ENCODE peak calls at places on chromosomes 3 and 15, in ten cellular contexts. One of them, this sample, is unnamed.

GRCh38 chr3:125165189-125165947 is 47.2 kb downstream of the SLC12A8 start:
- DNase-seq in GM04504: no peak
- DNase-seq in AG09309: no peak
- DNase-seq in stimulated activated CD8-positive, alpha-beta memory T cell treated with anti-CD3 and anti-CD28 coated beads, Interleukin-15, amount 100 ng/mL, for 1 hour: no peak
- DNase-seq in WERI-Rb-1: peak
- DNase-seq in activated naive CD4-positive, alpha-beta T cell treated with anti-CD3 and anti-CD28 coated beads, Interleukin-2, amount 10 ng/mL, durations not matched to agents 7 days and 5 days: no peak
- DNase-seq in stomach: no peak
- DNase-seq in amniotic stem cell: no peak
- DNase-seq in upper lobe of left lung: no peak
- DNase-seq in NCI-H524 treated with DMSO at 0.1 percent for 48 hours: no peak
- DNase-seq in this sample: no peak

GRCh38 chr15:60479711-60480110 is 769 bp upstream of the ICE2 start:
- DNase-seq in GM04504: no peak
- DNase-seq in AG09309: no peak
- DNase-seq in activated naive CD4-positive, alpha-beta T cell treated with anti-CD3 and anti-CD28 coated beads, Interleukin-2, amount 10 ng/mL, durations not matched to agents 7 days and 5 days: peak
- DNase-seq in stomach: no peak
- DNase-seq in upper lobe of left lung: no peak
- DNase-seq in stimulated activated CD8-positive, alpha-beta memory T cell treated with anti-CD3 and anti-CD28 coated beads, Interleukin-15, amount 100 ng/mL, for 1 hour: no peak
- DNase-seq in amniotic stem cell: no peak
- DNase-seq in WERI-Rb-1: no peak
- DNase-seq in NCI-H524 treated with DMSO at 0.1 percent for 48 hours: no peak
- DNase-seq in this sample: no peak

GRCh38 chr15:65883571-65883970 is 14.3 kb downstream of the RAB11A start:
- DNase-seq in stimulated activated CD8-positive, alpha-beta memory T cell treated with anti-CD3 and anti-CD28 coated beads, Interleukin-15, amount 100 ng/mL, for 1 hour: no peak
- DNase-seq in AG09309: no peak
- DNase-seq in NCI-H524 treated with DMSO at 0.1 percent for 48 hours: no peak
- DNase-seq in WERI-Rb-1: no peak
- DNase-seq in amniotic stem cell: no peak
- DNase-seq in stomach: no peak
- DNase-seq in activated naive CD4-positive, alpha-beta T cell treated with anti-CD3 and anti-CD28 coated beads, Interleukin-2, amount 10 ng/mL, durations not matched to agents 7 days and 5 days: no peak
- DNase-seq in GM04504: no peak
- DNase-seq in upper lobe of left lung: no peak
- DNase-seq in this sample: no peak

GRCh38 chr3:47586746-47587145 is 8.1 kb upstream of the CSPG5 start:
- DNase-seq in NCI-H524 treated with DMSO at 0.1 percent for 48 hours: no peak
- DNase-seq in AG09309: no peak
- DNase-seq in WERI-Rb-1: no peak
- DNase-seq in activated naive CD4-positive, alpha-beta T cell treated with anti-CD3 and anti-CD28 coated beads, Interleukin-2, amount 10 ng/mL, durations not matched to agents 7 days and 5 days: no peak
- DNase-seq in stimulated activated CD8-positive, alpha-beta memory T cell treated with anti-CD3 and anti-CD28 coated beads, Interleukin-15, amount 100 ng/mL, for 1 hour: no peak
- DNase-seq in stomach: no peak
- DNase-seq in upper lobe of left lung: no peak
- DNase-seq in GM04504: no peak
- DNase-seq in amniotic stem cell: no peak
- DNase-seq in this sample: no peak

GRCh38 chr15:74863239-74864056 is 9.7 kb downstream of the SCAMP2 start:
- DNase-seq in stomach: no peak
- DNase-seq in AG09309: no peak
- DNase-seq in upper lobe of left lung: no peak
- DNase-seq in GM04504: no peak
- DNase-seq in NCI-H524 treated with DMSO at 0.1 percent for 48 hours: no peak
- DNase-seq in WERI-Rb-1: no peak
- DNase-seq in stimulated activated CD8-positive, alpha-beta memory T cell treated with anti-CD3 and anti-CD28 coated beads, Interleukin-15, amount 100 ng/mL, for 1 hour: no peak
- DNase-seq in activated naive CD4-positive, alpha-beta T cell treated with anti-CD3 and anti-CD28 coated beads, Interleukin-2, amount 10 ng/mL, durations not matched to agents 7 days and 5 days: no peak
- DNase-seq in amniotic stem cell: no peak
- DNase-seq in this sample: no peak

GRCh38 chr3:16026753-16027152 is 147.7 kb upstream of the GALNT15 start:
- DNase-seq in AG09309: no peak
- DNase-seq in activated naive CD4-positive, alpha-beta T cell treated with anti-CD3 and anti-CD28 coated beads, Interleukin-2, amount 10 ng/mL, durations not matched to agents 7 days and 5 days: no peak
- DNase-seq in GM04504: no peak
- DNase-seq in stimulated activated CD8-positive, alpha-beta memory T cell treated with anti-CD3 and anti-CD28 coated beads, Interleukin-15, amount 100 ng/mL, for 1 hour: no peak
- DNase-seq in stomach: no peak
- DNase-seq in WERI-Rb-1: no peak
- DNase-seq in NCI-H524 treated with DMSO at 0.1 percent for 48 hours: no peak
- DNase-seq in upper lobe of left lung: no peak
- DNase-seq in amniotic stem cell: no peak
- DNase-seq in this sample: no peak

GRCh38 chr15:50546566-50546965 is at the start of gene USP50:
- DNase-seq in AG09309: no peak
- DNase-seq in stimulated activated CD8-positive, alpha-beta memory T cell treated with anti-CD3 and anti-CD28 coated beads, Interleukin-15, amount 100 ng/mL, for 1 hour: no peak
- DNase-seq in NCI-H524 treated with DMSO at 0.1 percent for 48 hours: no peak
- DNase-seq in amniotic stem cell: no peak
- DNase-seq in stomach: no peak
- DNase-seq in WERI-Rb-1: no peak
- DNase-seq in upper lobe of left lung: no peak
- DNase-seq in activated naive CD4-positive, alpha-beta T cell treated with anti-CD3 and anti-CD28 coated beads, Interleukin-2, amount 10 ng/mL, durations not matched to agents 7 days and 5 days: no peak
- DNase-seq in GM04504: no peak
- DNase-seq in this sample: no peak

GRCh38 chr3:88114878-88115549 is 34.7 kb upstream of the C3orf38 start:
- DNase-seq in NCI-H524 treated with DMSO at 0.1 percent for 48 hours: no peak
- DNase-seq in upper lobe of left lung: no peak
- DNase-seq in amniotic stem cell: no peak
- DNase-seq in stomach: no peak
- DNase-seq in activated naive CD4-positive, alpha-beta T cell treated with anti-CD3 and anti-CD28 coated beads, Interleukin-2, amount 10 ng/mL, durations not matched to agents 7 days and 5 days: no peak
- DNase-seq in GM04504: no peak
- DNase-seq in WERI-Rb-1: no peak
- DNase-seq in stimulated activated CD8-positive, alpha-beta memory T cell treated with anti-CD3 and anti-CD28 coated beads, Interleukin-15, amount 100 ng/mL, for 1 hour: no peak
- DNase-seq in AG09309: no peak
- DNase-seq in this sample: no peak

GRCh38 chr3:159378391-159378790 is 576.5 kb downstream of the MFSD1 start:
- DNase-seq in AG09309: no peak
- DNase-seq in activated naive CD4-positive, alpha-beta T cell treated with anti-CD3 and anti-CD28 coated beads, Interleukin-2, amount 10 ng/mL, durations not matched to agents 7 days and 5 days: no peak
- DNase-seq in upper lobe of left lung: no peak
- DNase-seq in stomach: no peak
- DNase-seq in amniotic stem cell: no peak
- DNase-seq in stimulated activated CD8-positive, alpha-beta memory T cell treated with anti-CD3 and anti-CD28 coated beads, Interleukin-15, amount 100 ng/mL, for 1 hour: no peak
- DNase-seq in NCI-H524 treated with DMSO at 0.1 percent for 48 hours: peak
- DNase-seq in GM04504: no peak
- DNase-seq in WERI-Rb-1: no peak
- DNase-seq in this sample: no peak

GRCh38 chr3:83946045-83946444 is 1012.7 kb upstream of the CADM2 start:
- DNase-seq in activated naive CD4-positive, alpha-beta T cell treated with anti-CD3 and anti-CD28 coated beads, Interleukin-2, amount 10 ng/mL, durations not matched to agents 7 days and 5 days: no peak
- DNase-seq in upper lobe of left lung: no peak
- DNase-seq in amniotic stem cell: no peak
- DNase-seq in stimulated activated CD8-positive, alpha-beta memory T cell treated with anti-CD3 and anti-CD28 coated beads, Interleukin-15, amount 100 ng/mL, for 1 hour: no peak
- DNase-seq in GM04504: no peak
- DNase-seq in AG09309: no peak
- DNase-seq in NCI-H524 treated with DMSO at 0.1 percent for 48 hours: no peak
- DNase-seq in stomach: no peak
- DNase-seq in WERI-Rb-1: no peak
- DNase-seq in this sample: no peak

GRCh38 chr3:115766587-115767492 is 143.5 kb downstream of the GAP43 start:
- DNase-seq in AG09309: no peak
- DNase-seq in stimulated activated CD8-positive, alpha-beta memory T cell treated with anti-CD3 and anti-CD28 coated beads, Interleukin-15, amount 100 ng/mL, for 1 hour: no peak
- DNase-seq in activated naive CD4-positive, alpha-beta T cell treated with anti-CD3 and anti-CD28 coated beads, Interleukin-2, amount 10 ng/mL, durations not matched to agents 7 days and 5 days: no peak
- DNase-seq in NCI-H524 treated with DMSO at 0.1 percent for 48 hours: no peak
- DNase-seq in upper lobe of left lung: no peak
- DNase-seq in GM04504: no peak
- DNase-seq in WERI-Rb-1: no peak
- DNase-seq in stomach: no peak
- DNase-seq in amniotic stem cell: no peak
- DNase-seq in this sample: no peak

GRCh38 chr3:127083778-127084355 is 101.0 kb downstream of the PLXNA1 start:
- DNase-seq in amniotic stem cell: no peak
- DNase-seq in GM04504: no peak
- DNase-seq in activated naive CD4-positive, alpha-beta T cell treated with anti-CD3 and anti-CD28 coated beads, Interleukin-2, amount 10 ng/mL, durations not matched to agents 7 days and 5 days: no peak
- DNase-seq in stomach: no peak
- DNase-seq in WERI-Rb-1: no peak
- DNase-seq in upper lobe of left lung: no peak
- DNase-seq in AG09309: no peak
- DNase-seq in NCI-H524 treated with DMSO at 0.1 percent for 48 hours: no peak
- DNase-seq in stimulated activated CD8-positive, alpha-beta memory T cell treated with anti-CD3 and anti-CD28 coated beads, Interleukin-15, amount 100 ng/mL, for 1 hour: no peak
- DNase-seq in this sample: no peak

GRCh38 chr3:99503350-99503749 is 135.0 kb upstream of the COL8A1 start:
- DNase-seq in GM04504: no peak
- DNase-seq in stimulated activated CD8-positive, alpha-beta memory T cell treated with anti-CD3 and anti-CD28 coated beads, Interleukin-15, amount 100 ng/mL, for 1 hour: no peak
- DNase-seq in AG09309: no peak
- DNase-seq in upper lobe of left lung: no peak
- DNase-seq in WERI-Rb-1: no peak
- DNase-seq in amniotic stem cell: no peak
- DNase-seq in NCI-H524 treated with DMSO at 0.1 percent for 48 hours: no peak
- DNase-seq in stomach: no peak
- DNase-seq in activated naive CD4-positive, alpha-beta T cell treated with anti-CD3 and anti-CD28 coated beads, Interleukin-2, amount 10 ng/mL, durations not matched to agents 7 days and 5 days: no peak
- DNase-seq in this sample: no peak

GRCh38 chr3:31106204-31106603 is 211.7 kb upstream of the GADL1 start:
- DNase-seq in stomach: no peak
- DNase-seq in upper lobe of left lung: no peak
- DNase-seq in amniotic stem cell: no peak
- DNase-seq in WERI-Rb-1: no peak
- DNase-seq in AG09309: peak
- DNase-seq in GM04504: peak
- DNase-seq in stimulated activated CD8-positive, alpha-beta memory T cell treated with anti-CD3 and anti-CD28 coated beads, Interleukin-15, amount 100 ng/mL, for 1 hour: no peak
- DNase-seq in activated naive CD4-positive, alpha-beta T cell treated with anti-CD3 and anti-CD28 coated beads, Interleukin-2, amount 10 ng/mL, durations not matched to agents 7 days and 5 days: no peak
- DNase-seq in NCI-H524 treated with DMSO at 0.1 percent for 48 hours: no peak
- DNase-seq in this sample: no peak

GRCh38 chr15:44490628-44491027 is 46.3 kb upstream of the EIF3J start:
- DNase-seq in AG09309: no peak
- DNase-seq in upper lobe of left lung: no peak
- DNase-seq in GM04504: no peak
- DNase-seq in WERI-Rb-1: no peak
- DNase-seq in stimulated activated CD8-positive, alpha-beta memory T cell treated with anti-CD3 and anti-CD28 coated beads, Interleukin-15, amount 100 ng/mL, for 1 hour: no peak
- DNase-seq in NCI-H524 treated with DMSO at 0.1 percent for 48 hours: no peak
- DNase-seq in activated naive CD4-positive, alpha-beta T cell treated with anti-CD3 and anti-CD28 coated beads, Interleukin-2, amount 10 ng/mL, durations not matched to agents 7 days and 5 days: no peak
- DNase-seq in stomach: no peak
- DNase-seq in amniotic stem cell: no peak
- DNase-seq in this sample: no peak

GRCh38 chr3:157204431-157204830 is 44.5 kb upstream of the CCNL1 start:
- DNase-seq in GM04504: peak
- DNase-seq in amniotic stem cell: peak
- DNase-seq in stimulated activated CD8-positive, alpha-beta memory T cell treated with anti-CD3 and anti-CD28 coated beads, Interleukin-15, amount 100 ng/mL, for 1 hour: no peak
- DNase-seq in NCI-H524 treated with DMSO at 0.1 percent for 48 hours: peak
- DNase-seq in WERI-Rb-1: no peak
- DNase-seq in AG09309: peak
- DNase-seq in activated naive CD4-positive, alpha-beta T cell treated with anti-CD3 and anti-CD28 coated beads, Interleukin-2, amount 10 ng/mL, durations not matched to agents 7 days and 5 days: no peak
- DNase-seq in upper lobe of left lung: no peak
- DNase-seq in stomach: no peak
- DNase-seq in this sample: no peak

GRCh38 chr3:185693985-185694675 is 108.0 kb downstream of the SENP2 start:
- DNase-seq in GM04504: peak
- DNase-seq in amniotic stem cell: no peak
- DNase-seq in stomach: no peak
- DNase-seq in activated naive CD4-positive, alpha-beta T cell treated with anti-CD3 and anti-CD28 coated beads, Interleukin-2, amount 10 ng/mL, durations not matched to agents 7 days and 5 days: no peak
- DNase-seq in stimulated activated CD8-positive, alpha-beta memory T cell treated with anti-CD3 and anti-CD28 coated beads, Interleukin-15, amount 100 ng/mL, for 1 hour: no peak
- DNase-seq in WERI-Rb-1: no peak
- DNase-seq in NCI-H524 treated with DMSO at 0.1 percent for 48 hours: no peak
- DNase-seq in AG09309: peak
- DNase-seq in upper lobe of left lung: no peak
- DNase-seq in this sample: no peak

GRCh38 chr3:197029511-197030167 is at the start of gene MELTF:
- DNase-seq in amniotic stem cell: no peak
- DNase-seq in NCI-H524 treated with DMSO at 0.1 percent for 48 hours: no peak
- DNase-seq in stimulated activated CD8-positive, alpha-beta memory T cell treated with anti-CD3 and anti-CD28 coated beads, Interleukin-15, amount 100 ng/mL, for 1 hour: peak
- DNase-seq in upper lobe of left lung: peak
- DNase-seq in WERI-Rb-1: peak
- DNase-seq in AG09309: no peak
- DNase-seq in GM04504: peak
- DNase-seq in activated naive CD4-positive, alpha-beta T cell treated with anti-CD3 and anti-CD28 coated beads, Interleukin-2, amount 10 ng/mL, durations not matched to agents 7 days and 5 days: peak
- DNase-seq in stomach: peak
- DNase-seq in this sample: peak

GRCh38 chr15:78018968-78019644 is 58.4 kb downstream of the TBC1D2B start:
- DNase-seq in GM04504: no peak
- DNase-seq in NCI-H524 treated with DMSO at 0.1 percent for 48 hours: no peak
- DNase-seq in AG09309: no peak
- DNase-seq in upper lobe of left lung: no peak
- DNase-seq in WERI-Rb-1: no peak
- DNase-seq in activated naive CD4-positive, alpha-beta T cell treated with anti-CD3 and anti-CD28 coated beads, Interleukin-2, amount 10 ng/mL, durations not matched to agents 7 days and 5 days: peak
- DNase-seq in stomach: no peak
- DNase-seq in amniotic stem cell: no peak
- DNase-seq in stimulated activated CD8-positive, alpha-beta memory T cell treated with anti-CD3 and anti-CD28 coated beads, Interleukin-15, amount 100 ng/mL, for 1 hour: no peak
- DNase-seq in this sample: no peak

GRCh38 chr3:124419303-124419702 is 310.9 kb upstream of the UMPS start:
- DNase-seq in WERI-Rb-1: no peak
- DNase-seq in amniotic stem cell: no peak
- DNase-seq in activated naive CD4-positive, alpha-beta T cell treated with anti-CD3 and anti-CD28 coated beads, Interleukin-2, amount 10 ng/mL, durations not matched to agents 7 days and 5 days: no peak
- DNase-seq in upper lobe of left lung: no peak
- DNase-seq in AG09309: no peak
- DNase-seq in stimulated activated CD8-positive, alpha-beta memory T cell treated with anti-CD3 and anti-CD28 coated beads, Interleukin-15, amount 100 ng/mL, for 1 hour: no peak
- DNase-seq in stomach: no peak
- DNase-seq in NCI-H524 treated with DMSO at 0.1 percent for 48 hours: no peak
- DNase-seq in GM04504: no peak
- DNase-seq in this sample: no peak

GRCh38 chr15:90232941-90233700 is 620 bp downstream of the CIB1 start:
- DNase-seq in NCI-H524 treated with DMSO at 0.1 percent for 48 hours: no peak
- DNase-seq in GM04504: peak
- DNase-seq in upper lobe of left lung: peak
- DNase-seq in WERI-Rb-1: peak
- DNase-seq in stomach: peak
- DNase-seq in stimulated activated CD8-positive, alpha-beta memory T cell treated with anti-CD3 and anti-CD28 coated beads, Interleukin-15, amount 100 ng/mL, for 1 hour: peak
- DNase-seq in AG09309: no peak
- DNase-seq in activated naive CD4-positive, alpha-beta T cell treated with anti-CD3 and anti-CD28 coated beads, Interleukin-2, amount 10 ng/mL, durations not matched to agents 7 days and 5 days: peak
- DNase-seq in amniotic stem cell: peak
- DNase-seq in this sample: no peak

GRCh38 chr15:64897345-64897985 is 14.2 kb upstream of the ANKDD1A start:
- DNase-seq in upper lobe of left lung: peak
- DNase-seq in AG09309: no peak
- DNase-seq in activated naive CD4-positive, alpha-beta T cell treated with anti-CD3 and anti-CD28 coated beads, Interleukin-2, amount 10 ng/mL, durations not matched to agents 7 days and 5 days: no peak
- DNase-seq in GM04504: peak
- DNase-seq in stomach: peak
- DNase-seq in WERI-Rb-1: peak
- DNase-seq in stimulated activated CD8-positive, alpha-beta memory T cell treated with anti-CD3 and anti-CD28 coated beads, Interleukin-15, amount 100 ng/mL, for 1 hour: no peak
- DNase-seq in amniotic stem cell: peak
- DNase-seq in NCI-H524 treated with DMSO at 0.1 percent for 48 hours: no peak
- DNase-seq in this sample: no peak

GRCh38 chr3:2097641-2098191 is 950 bp upstream of the CNTN4 start:
- DNase-seq in amniotic stem cell: no peak
- DNase-seq in stimulated activated CD8-positive, alpha-beta memory T cell treated with anti-CD3 and anti-CD28 coated beads, Interleukin-15, amount 100 ng/mL, for 1 hour: no peak
- DNase-seq in upper lobe of left lung: no peak
- DNase-seq in stomach: no peak
- DNase-seq in NCI-H524 treated with DMSO at 0.1 percent for 48 hours: no peak
- DNase-seq in activated naive CD4-positive, alpha-beta T cell treated with anti-CD3 and anti-CD28 coated beads, Interleukin-2, amount 10 ng/mL, durations not matched to agents 7 days and 5 days: no peak
- DNase-seq in GM04504: no peak
- DNase-seq in AG09309: no peak
- DNase-seq in WERI-Rb-1: peak
- DNase-seq in this sample: no peak

GRCh38 chr3:107523361-107524213 is 825 bp downstream of the BBX start:
- DNase-seq in upper lobe of left lung: peak
- DNase-seq in NCI-H524 treated with DMSO at 0.1 percent for 48 hours: peak
- DNase-seq in stimulated activated CD8-positive, alpha-beta memory T cell treated with anti-CD3 and anti-CD28 coated beads, Interleukin-15, amount 100 ng/mL, for 1 hour: no peak
- DNase-seq in stomach: peak
- DNase-seq in amniotic stem cell: no peak
- DNase-seq in AG09309: no peak
- DNase-seq in activated naive CD4-positive, alpha-beta T cell treated with anti-CD3 and anti-CD28 coated beads, Interleukin-2, amount 10 ng/mL, durations not matched to agents 7 days and 5 days: peak
- DNase-seq in GM04504: peak
- DNase-seq in WERI-Rb-1: peak
- DNase-seq in this sample: peak

This sample was measured in GM06990.